ENCODE peak calls at places on chromosome 18, in nine cellular contexts. N is naive thymus-derived CD4-positive, alpha-beta T cell; W is right lobe of liver; S is prostate gland; Y is choroid plexus epithelial cell; F is astrocyte of the spinal cord; I is IMR-90; Z is CD8-positive, alpha-beta T cell; T is lower lobe of right lung. X is an unnamed sample.

GRCh38 chr18:9025104-9025838 is 77.2 kb upstream of the NDUFV2 start:
- DNase-seq in Y (no peak), I (peak; percentile 81), S (no peak), T (no peak), W (no peak), N (no peak), Z (no peak), F (peak; percentile 45), X (no peak)

GRCh38 chr18:24530630-24531111 is 70.2 kb downstream of the HRH4 start:
- DNase-seq in Y (peak; percentile 1), Z (no peak), N (no peak), I (peak; percentile 56), S (no peak), T (no peak), F (peak; percentile 13), W (no peak), X (no peak)

GRCh38 chr18:48219429-48220145 is 189.6 kb downstream of the ZBTB7C start:
- DNase-seq in I (no peak), F (no peak), W (no peak), Z (no peak), Y (no peak), N (no peak), S (no peak), T (no peak), X (peak; percentile 14)

GRCh38 chr18:24631238-24632025 is 171.0 kb downstream of the HRH4 start:
- DNase-seq in T (no peak), F (no peak), Z (no peak), I (peak; percentile 15), Y (no peak), S (no peak), W (no peak), N (no peak), X (no peak)

GRCh38 chr18:37019157-37019571 is 190.2 kb downstream of the KIAA1328 start:
- DNase-seq in F (peak; percentile 7), S (no peak), T (no peak), W (no peak), I (peak; percentile 11), Z (no peak), Y (peak; percentile 58), N (no peak), X (peak; percentile 6)

GRCh38 chr18:69705987-69706386 is 241.7 kb downstream of the CD226 start:
- DNase-seq in W (no peak), I (no peak), F (no peak), Z (no peak), Y (no peak), S (no peak), N (no peak), T (no peak), X (no peak)

GRCh38 chr18:56469582-56469981 is 168.8 kb downstream of the TXNL1 start:
- DNase-seq in W (no peak), T (no peak), S (no peak), Z (no peak), I (peak; percentile 8), Y (no peak), F (no peak), N (no peak), X (no peak)

GRCh38 chr18:9782073-9782857 is 74.2 kb downstream of the RAB31 start:
- DNase-seq in Y (peak; percentile 94), Z (no peak), N (no peak), T (no peak), S (no peak), W (no peak), F (peak; percentile 79), I (peak; percentile 96), X (no peak)

GRCh38 chr18:55534547-55534946 is 53.4 kb downstream of the TCF4 start:
- DNase-seq in T (no peak), Z (no peak), F (no peak), Y (peak; percentile 28), S (no peak), I (peak; percentile 51), W (no peak), N (no peak), X (no peak)

GRCh38 chr18:5543854-5544389 is at the start of gene EPB41L3:
- DNase-seq in Y (peak; percentile 48), F (peak; percentile 35), S (no peak), W (peak; percentile 60), N (peak; percentile 18), T (peak; percentile 69), I (peak; percentile 20), Z (no peak), X (no peak)

GRCh38 chr18:11976463-11976862 is 4.8 kb upstream of the IMPA2 start:
- DNase-seq in N (no peak), S (peak; percentile 57), T (no peak), W (no peak), F (no peak), Y (no peak), Z (no peak), I (no peak), X (no peak)

GRCh38 chr18:26004827-26005226 is 85.6 kb downstream of the SS18 start:
- DNase-seq in I (no peak), S (no peak), W (no peak), Z (no peak), F (no peak), T (no peak), Y (no peak), N (no peak), X (no peak)

GRCh38 chr18:7683753-7684152 is 116.6 kb downstream of the PTPRM start:
- DNase-seq in N (no peak), S (no peak), T (no peak), I (no peak), Y (no peak), Z (no peak), W (no peak), F (no peak), X (no peak)

GRCh38 chr18:26901020-26901419 is 35.5 kb upstream of the AQP4 start:
- DNase-seq in N (no peak), I (no peak), F (no peak), Z (no peak), Y (no peak), T (no peak), S (no peak), W (no peak), X (no peak)

GRCh38 chr18:4246374-4246773 is 208.7 kb downstream of the DLGAP1 start:
- DNase-seq in S (no peak), Z (no peak), Y (no peak), T (no peak), N (no peak), F (no peak), I (no peak), W (no peak), X (no peak)
- H3K4me3 ChIP-seq in S (no peak overlapping the region), Z (no peak overlapping the region), Y (no peak overlapping the region), T (no peak overlapping the region), N (no peak overlapping the region), F (no peak overlapping the region), I (no peak overlapping the region), W (no peak overlapping the region), X (no peak overlapping the region)

GRCh38 chr18:75915941-75916640 is 488.6 kb upstream of the SMIM21 start:
- DNase-seq in Y (no peak), I (no peak), S (no peak), Z (no peak), F (no peak), W (no peak), N (no peak), T (no peak), X (no peak)
- H3K4me3 ChIP-seq in Y (no peak overlapping the region), I (no peak overlapping the region), S (peak overlapping the region; percentile 30), Z (no peak overlapping the region), F (peak overlapping the region; percentile 34), W (no peak overlapping the region), N (no peak overlapping the region), T (peak overlapping the region; percentile 46), X (no peak overlapping the region)

DNA sequence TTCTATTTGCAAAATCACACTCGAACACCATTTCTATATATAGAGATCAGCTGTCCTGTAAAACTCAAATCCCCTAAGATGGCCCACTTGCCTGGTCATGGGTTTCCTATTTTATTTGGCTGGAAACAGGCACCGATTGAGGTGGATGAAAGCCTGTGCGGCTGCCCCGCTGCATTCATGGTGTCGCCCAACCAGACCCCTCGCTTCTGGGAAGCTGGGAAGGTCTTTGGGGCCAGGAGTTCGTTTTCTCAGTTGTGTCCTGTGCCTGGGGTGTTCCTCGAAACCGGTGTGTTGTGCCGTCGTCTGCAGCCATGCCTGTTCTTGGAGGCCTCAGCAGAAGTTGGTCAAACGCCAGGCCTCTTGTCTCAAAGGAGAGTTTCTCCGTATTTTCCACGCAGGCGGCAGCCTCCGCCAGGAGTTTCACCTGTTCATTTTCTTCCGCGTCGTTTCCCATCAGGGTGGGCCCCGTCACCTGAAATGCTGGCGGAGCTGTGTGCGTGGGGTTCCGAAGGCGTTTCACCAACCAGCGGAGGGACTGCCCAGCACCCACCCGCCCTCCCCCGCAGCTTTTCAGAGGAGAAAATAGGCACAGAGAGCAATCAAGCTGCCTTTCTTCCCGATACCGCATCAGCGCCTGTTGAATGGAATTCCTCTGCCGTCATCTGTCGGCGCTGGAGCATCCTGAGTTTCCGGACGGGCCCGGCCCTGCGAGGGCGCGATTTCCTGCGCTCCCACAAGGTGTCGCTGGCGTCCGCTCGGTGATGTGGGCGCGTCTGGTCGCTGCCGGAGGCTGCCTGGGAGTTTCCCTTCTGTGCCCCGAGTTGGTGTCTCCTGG is 17.1 kb upstream of the NFATC1 start:
- DNase-seq in I (peak; percentile 74), W (peak; percentile 76), S (peak; percentile 74), Z (peak; percentile 65), F (peak; percentile 71), Y (peak; percentile 82), T (peak; percentile 86), N (peak; percentile 77), X (no peak)
- H3K4me3 ChIP-seq in I (no peak overlapping the region), W (no peak overlapping the region), S (no peak overlapping the region), Z (no peak overlapping the region), F (no peak overlapping the region), Y (no peak overlapping the region), T (no peak overlapping the region), N (no peak overlapping the region), X (no peak overlapping the region)

GRCh38 chr18:46335551-46336059 is 231.4 kb downstream of the HAUS1 start:
- DNase-seq in F (no peak), Z (no peak), I (no peak), Y (peak; percentile 36), W (no peak), T (no peak), N (no peak), S (no peak), X (no peak)

GRCh38 chr18:46338213-46338612 is 234.0 kb downstream of the HAUS1 start:
- DNase-seq in I (no peak), S (no peak), F (no peak), W (no peak), Z (no peak), T (no peak), Y (no peak), N (no peak), X (no peak)

GRCh38 chr18:46336278-46337205 is 232.4 kb downstream of the HAUS1 start:
- DNase-seq in Z (no peak), S (no peak), W (no peak), F (no peak), N (no peak), I (no peak), T (no peak), Y (no peak), X (no peak)

GRCh38 chr18:46338761-46339160 is 234.6 kb downstream of the HAUS1 start:
- DNase-seq in T (no peak), Z (no peak), S (no peak), Y (no peak), F (no peak), N (no peak), W (no peak), I (no peak), X (no peak)

DNA sequence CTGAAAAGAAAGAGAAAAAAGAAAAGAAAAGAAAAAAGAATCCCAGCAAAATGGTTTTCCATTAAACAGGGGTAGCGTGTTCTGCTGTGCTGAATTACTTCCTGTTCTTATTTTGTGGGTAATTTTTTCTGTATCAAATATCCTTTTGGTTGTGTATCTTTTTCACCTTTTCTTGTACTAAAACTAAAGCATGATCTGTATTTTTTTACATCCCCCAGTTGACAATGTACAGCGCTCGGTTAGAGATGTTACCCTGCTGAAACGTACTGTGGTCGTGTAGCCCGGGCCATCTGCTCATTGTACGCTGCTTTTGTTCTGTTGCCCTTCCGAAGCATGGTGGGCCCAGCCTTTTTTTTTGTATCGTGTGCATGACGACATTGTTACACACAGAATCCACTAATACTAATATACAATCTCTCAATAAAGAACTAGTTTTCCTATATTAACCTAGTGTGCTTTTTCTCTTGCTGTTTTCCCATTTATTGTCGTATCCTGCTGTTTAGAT is 233.1 kb downstream of the HAUS1 start:
- DNase-seq in T (no peak), N (no peak), I (no peak), F (no peak), Y (no peak), W (no peak), Z (no peak), S (no peak), X (no peak)
- H3K4me3 ChIP-seq in T (no peak overlapping the region), N (no peak overlapping the region), I (no peak overlapping the region), F (no peak overlapping the region), Y (no peak overlapping the region), W (no peak overlapping the region), Z (no peak overlapping the region), S (no peak overlapping the region), X (no peak overlapping the region)

X was measured in Jurkat, Clone E6-1.